ENCODE peak calls at places on chromosomes 16 and 17, in ten cellular contexts. S, L, G, C, F, K, Y, J, D and T are unnamed samples.

GRCh38 chr17:46117117-46117516 is 76.1 kb downstream of the KANSL1 start:
- DNase-seq in S (no peak), K (no peak), C (no peak), G (no peak), D (no peak), Y (no peak), L (no peak), J (no peak), F (no peak), T (no peak)

GRCh38 chr17:27573971-27574525 is 56.9 kb upstream of the LGALS9 start:
- DNase-seq in Y (peak; percentile 2), F (peak; percentile 28), G (no peak), J (no peak), D (no peak), K (no peak), L (no peak), C (peak; percentile 69), S (no peak), T (no peak)

GRCh38 chr17:45307290-45308015 is 9.4 kb downstream of the MAP3K14 start:
- DNase-seq in C (peak; percentile 90), F (no peak), J (peak; percentile 37), Y (no peak), G (peak; percentile 38), D (no peak), S (no peak), L (no peak), K (no peak), T (peak; percentile 68)

GRCh38 chr16:86298166-86299131 is 211.9 kb upstream of the FOXF1 start:
- DNase-seq in D (no peak), G (no peak), S (no peak), F (no peak), J (no peak), L (no peak), C (peak; percentile 88), K (no peak), Y (no peak), T (no peak)

GRCh38 chr17:1077536-1078061 is 80.7 kb downstream of the TIMM22 start:
- DNase-seq in F (no peak), D (no peak), J (no peak), G (no peak), S (peak; percentile 48), C (no peak), Y (peak; percentile 51), L (no peak), K (no peak), T (no peak)

GRCh38 chr17:34447406-34447805 is 84.4 kb upstream of the CCL1 start:
- DNase-seq in K (no peak), G (no peak), D (no peak), C (no peak), S (no peak), L (no peak), F (no peak), J (no peak), Y (no peak), T (no peak)

GRCh38 chr16:75225678-75226515 is 7.1 kb downstream of the CTRB1 start:
- DNase-seq in J (no peak), L (peak; percentile 47), D (no peak), C (no peak), Y (peak; percentile 53), K (no peak), F (no peak), S (peak; percentile 29), G (no peak), T (no peak)

GRCh38 chr17:49378311-49378710 is 16.3 kb upstream of the ZNF652 start:
- DNase-seq in D (no peak), F (no peak), K (no peak), J (no peak), C (no peak), Y (no peak), S (no peak), L (no peak), G (no peak), T (no peak)

GRCh38 chr16:87463722-87464690 is 28.8 kb downstream of the ZCCHC14 start:
- DNase-seq in L (no peak), S (no peak), Y (no peak), J (no peak), C (peak; percentile 89), G (no peak), F (no peak), K (no peak), D (no peak), T (no peak)

GRCh38 chr17:73643012-73643845 is 1.0 kb downstream of the SDK2 start:
- DNase-seq in F (peak; percentile 69), C (no peak), L (no peak), J (peak; percentile 26), K (no peak), G (no peak), Y (peak; percentile 79), D (no peak), S (peak; percentile 73), T (peak; percentile 42)

GRCh38 chr17:63419949-63420867 is 25.9 kb downstream of the CYB561 start:
- DNase-seq in J (no peak), G (peak; percentile 33), C (no peak), F (no peak), D (no peak), L (no peak), Y (peak; percentile 62), K (no peak), S (no peak), T (no peak)

GRCh38 chr16:73565263-73565662 is 517.3 kb upstream of the ZFHX3 start:
- DNase-seq in S (no peak), L (no peak), D (no peak), C (no peak), J (no peak), G (no peak), Y (no peak), K (no peak), F (peak; percentile 41), T (no peak)

GRCh38 chr16:27976990-27977389 is 86.5 kb downstream of the GSG1L start:
- DNase-seq in K (no peak), C (no peak), S (no peak), L (no peak), D (no peak), J (no peak), Y (no peak), F (no peak), G (no peak), T (no peak)

GRCh38 chr17:75242461-75243042 is 18.9 kb downstream of the GGA3 start:
- DNase-seq in F (no peak), K (no peak), G (peak; percentile 42), S (no peak), J (no peak), C (no peak), D (no peak), Y (no peak), L (no peak), T (no peak)

GRCh38 chr17:51372345-51373004 is 112.1 kb downstream of the UTP18 start:
- DNase-seq in Y (no peak), C (peak; percentile 73), D (no peak), F (no peak), L (no peak), J (no peak), K (no peak), G (no peak), S (peak; percentile 89), T (peak; percentile 70)

GRCh38 chr17:697682-698081 is 17.0 kb downstream of the VPS53 start:
- DNase-seq in D (no peak), K (no peak), J (no peak), F (no peak), Y (no peak), G (no peak), S (no peak), L (no peak), C (no peak), T (no peak)

GRCh38 chr17:696412-696811 is 18.2 kb downstream of the VPS53 start:
- DNase-seq in F (no peak), L (no peak), K (no peak), C (no peak), G (no peak), J (no peak), S (no peak), D (no peak), Y (no peak), T (no peak)

GRCh38 chr17:74361613-74362391 is at the start of gene BTBD17:
- DNase-seq in D (no peak), C (no peak), G (no peak), Y (no peak), S (peak; percentile 95), F (peak; percentile 64), K (no peak), L (peak; percentile 67), J (peak; percentile 19), T (no peak)

DNA sequence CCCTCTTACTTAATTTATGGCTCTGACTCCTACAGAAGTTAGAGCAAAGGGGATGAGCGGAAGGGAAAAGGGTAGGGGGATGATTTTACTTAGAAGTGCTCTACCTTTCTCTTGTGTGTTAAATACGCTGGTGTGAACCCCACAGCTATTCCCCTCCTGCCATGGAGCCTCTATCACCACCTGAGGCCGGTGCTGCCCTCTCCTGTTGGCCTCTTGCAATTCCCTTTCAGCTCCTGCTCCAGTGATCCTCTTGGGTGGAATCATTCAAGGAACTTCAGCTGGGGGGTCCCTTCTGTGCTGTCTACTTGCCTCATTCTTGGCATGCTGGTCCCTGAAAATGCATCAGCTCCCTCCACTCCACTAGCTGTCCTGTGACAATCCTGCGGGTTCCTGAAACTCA is 41.8 kb upstream of the CDH8 start:
- DNase-seq in K (peak; percentile 49), S (peak; percentile 81), C (no peak), F (peak; percentile 41), D (no peak), L (no peak), Y (no peak), G (no peak), J (no peak), T (no peak)
- TF ChIP-seq CTCF in K (peak; percentile 86), S (peak; percentile 86), C (no peak), F (no peak), D (peak; percentile 24), L (peak; percentile 29), Y (no peak), G (no peak), J (no peak), T (no peak)

GRCh38 chr17:69486779-69487637 is 72.5 kb downstream of the MAP2K6 start:
- DNase-seq in F (no peak), L (no peak), Y (no peak), G (no peak), S (no peak), C (no peak), J (no peak), D (no peak), K (no peak), T (no peak)
- H3K27ac ChIP-seq in F (no peak overlapping the region), L (no peak overlapping the region), Y (no peak overlapping the region), G (no peak overlapping the region), S (no peak overlapping the region), C (no peak overlapping the region), J (no peak overlapping the region), D (no peak overlapping the region), K (no peak overlapping the region), T (no peak overlapping the region)

GRCh38 chr17:32111141-32111771 is 31.0 kb upstream of the RHOT1 start:
- DNase-seq in D (no peak), L (no peak), Y (no peak), G (peak; percentile 40), C (peak; percentile 68), K (peak; percentile 39), F (peak; percentile 22), S (peak; percentile 84), J (peak; percentile 32), T (no peak)
- TF ChIP-seq CTCF in D (peak; percentile 53), L (no peak), Y (no peak), G (no peak), C (peak; percentile 20), K (peak; percentile 91), F (peak; percentile 48), S (peak; percentile 82), J (no peak), T (peak; percentile 31)

DNA sequence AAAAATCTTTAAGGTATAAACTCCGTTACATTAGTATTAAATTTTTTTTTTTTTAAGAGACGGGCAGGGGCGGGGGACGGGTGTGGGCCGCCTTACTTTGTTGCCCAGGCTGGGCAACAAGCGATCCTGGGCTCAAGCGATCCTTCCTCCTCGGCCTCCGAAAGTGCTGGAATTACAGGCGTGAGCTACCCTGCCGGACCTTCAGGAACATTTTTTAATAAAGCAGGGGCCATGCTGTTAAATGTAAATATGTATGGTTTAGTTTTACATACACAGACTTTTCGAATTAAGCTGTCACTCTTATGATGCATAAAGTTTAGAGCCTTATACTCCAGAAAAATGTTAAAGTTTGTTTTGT is 2.4 kb downstream of the PPM1D start:
- DNase-seq in D (no peak), S (no peak), J (no peak), K (no peak), F (no peak), C (no peak), L (no peak), G (no peak), Y (no peak), T (no peak)
- H3K27ac ChIP-seq in D (peak overlapping the region; percentile 71), S (no peak overlapping the region), J (peak overlapping the region; percentile 99), K (no peak overlapping the region), F (no peak overlapping the region), C (peak overlapping the region; percentile 64), L (no peak overlapping the region), G (no peak overlapping the region), Y (no peak overlapping the region), T (peak overlapping the region; percentile 70)